ENCODE peak calls at places on chromosomes 2 and 18, in ten cellular contexts. One of them, this sample, is unnamed.

GRCh38 chr2:100653449-100654045 is 90.8 kb downstream of the PDCL3 start:
- DNase-seq in sigmoid colon: no peak
- DNase-seq in K562: no peak
- DNase-seq in A549: no peak
- DNase-seq in ovary: no peak
- DNase-seq in endothelial cell of umbilical vein: no peak
- DNase-seq in IMR-90: no peak
- DNase-seq in lower leg skin: no peak
- DNase-seq in heart left ventricle: no peak
- DNase-seq in HCT116: no peak
- DNase-seq in this sample: no peak

GRCh38 chr2:39142904-39143617 is 22.2 kb upstream of the SOS1 start:
- DNase-seq in K562: no peak
- DNase-seq in lower leg skin: no peak
- DNase-seq in heart left ventricle: no peak
- DNase-seq in ovary: no peak
- DNase-seq in HCT116: no peak
- DNase-seq in endothelial cell of umbilical vein: no peak
- DNase-seq in IMR-90: no peak
- DNase-seq in sigmoid colon: no peak
- DNase-seq in A549: no peak
- DNase-seq in this sample: no peak

GRCh38 chr2:127437781-127438726 is 19.8 kb downstream of the PROC start:
- DNase-seq in K562: no peak
- DNase-seq in lower leg skin: no peak
- DNase-seq in A549: no peak
- DNase-seq in endothelial cell of umbilical vein: no peak
- DNase-seq in heart left ventricle: no peak
- DNase-seq in IMR-90: no peak
- DNase-seq in HCT116: no peak
- DNase-seq in ovary: no peak
- DNase-seq in sigmoid colon: no peak
- DNase-seq in this sample: no peak

GRCh38 chr2:159738509-159739390 is 26.4 kb downstream of the MARCHF7 start:
- DNase-seq in HCT116: no peak
- DNase-seq in lower leg skin: no peak
- DNase-seq in endothelial cell of umbilical vein: no peak
- DNase-seq in IMR-90: no peak
- DNase-seq in ovary: no peak
- DNase-seq in heart left ventricle: peak
- DNase-seq in sigmoid colon: no peak
- DNase-seq in K562: peak
- DNase-seq in A549: peak
- DNase-seq in this sample: peak

GRCh38 chr2:147863835-147864234 is 19.0 kb downstream of the ACVR2A start:
- DNase-seq in IMR-90: no peak
- DNase-seq in endothelial cell of umbilical vein: peak
- DNase-seq in HCT116: no peak
- DNase-seq in A549: no peak
- DNase-seq in K562: no peak
- DNase-seq in lower leg skin: no peak
- DNase-seq in heart left ventricle: no peak
- DNase-seq in sigmoid colon: no peak
- DNase-seq in ovary: no peak
- DNase-seq in this sample: no peak

GRCh38 chr2:102975996-102976636 is 214.3 kb downstream of the TMEM182 start:
- DNase-seq in endothelial cell of umbilical vein: no peak
- DNase-seq in heart left ventricle: no peak
- DNase-seq in K562: peak
- DNase-seq in sigmoid colon: no peak
- DNase-seq in ovary: no peak
- DNase-seq in IMR-90: peak
- DNase-seq in HCT116: peak
- DNase-seq in A549: peak
- DNase-seq in lower leg skin: no peak
- DNase-seq in this sample: no peak

GRCh38 chr18:74652392-74652988 is 54.8 kb downstream of the ZNF407 start:
- DNase-seq in endothelial cell of umbilical vein: peak
- DNase-seq in IMR-90: peak
- DNase-seq in A549: peak
- DNase-seq in lower leg skin: no peak
- DNase-seq in K562: peak
- DNase-seq in sigmoid colon: no peak
- DNase-seq in ovary: no peak
- DNase-seq in heart left ventricle: no peak
- DNase-seq in HCT116: peak
- DNase-seq in this sample: peak

GRCh38 chr2:26457241-26457666 is 20.7 kb downstream of the OTOF start:
- DNase-seq in HCT116: no peak
- DNase-seq in sigmoid colon: peak
- DNase-seq in A549: no peak
- DNase-seq in IMR-90: no peak
- DNase-seq in heart left ventricle: no peak
- DNase-seq in K562: no peak
- DNase-seq in lower leg skin: no peak
- DNase-seq in ovary: no peak
- DNase-seq in endothelial cell of umbilical vein: no peak
- DNase-seq in this sample: no peak

DNA sequence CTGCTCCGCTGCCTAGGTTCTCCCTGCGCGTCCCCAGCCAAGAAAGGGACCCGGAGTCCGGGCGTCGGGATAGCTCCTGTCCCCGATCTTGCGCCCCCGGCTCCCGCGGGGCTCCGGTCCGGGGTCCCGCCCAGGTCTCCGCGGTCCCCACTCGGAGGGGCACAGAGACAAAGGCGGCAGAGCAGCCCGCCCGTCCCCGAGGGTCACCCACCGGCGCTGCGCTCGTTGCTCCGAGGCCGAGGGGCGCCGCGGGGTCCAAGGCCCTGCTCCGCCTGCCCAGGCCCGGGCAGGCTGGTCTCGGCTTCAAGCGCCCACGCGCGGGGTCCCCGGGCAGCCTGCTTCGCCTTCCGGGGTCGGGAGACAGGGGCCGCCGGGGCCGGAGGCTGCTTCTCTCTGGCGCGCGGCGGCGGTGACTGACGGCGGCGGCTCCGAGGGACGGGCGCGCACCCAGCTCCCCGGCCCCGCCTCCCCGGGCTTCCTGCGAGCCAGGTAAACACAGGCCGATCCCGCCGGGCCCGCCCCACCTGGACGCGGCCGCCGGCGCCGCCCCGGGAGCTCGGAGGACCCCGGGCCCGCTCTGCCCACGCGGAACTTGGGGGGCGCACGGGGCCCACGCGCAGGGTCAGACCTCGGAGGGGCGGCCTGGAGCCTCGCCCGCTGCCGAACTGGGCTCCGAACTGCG is at the start of gene MBP:
- DNase-seq in HCT116: no peak
- DNase-seq in endothelial cell of umbilical vein: no peak
- DNase-seq in IMR-90: no peak
- DNase-seq in A549: peak
- DNase-seq in lower leg skin: peak
- DNase-seq in K562: no peak
- DNase-seq in ovary: peak
- DNase-seq in sigmoid colon: peak
- DNase-seq in heart left ventricle: peak
- DNase-seq in this sample: peak
- TF ChIP-seq POLR2A in HCT116: peak
- TF ChIP-seq POLR2A in endothelial cell of umbilical vein: no peak
- TF ChIP-seq POLR2A in IMR-90: no peak
- TF ChIP-seq POLR2A in A549: no peak
- TF ChIP-seq POLR2A in lower leg skin: peak
- TF ChIP-seq POLR2A in K562: no peak
- TF ChIP-seq POLR2A in ovary: peak
- TF ChIP-seq POLR2A in sigmoid colon: peak
- TF ChIP-seq POLR2A in heart left ventricle: no peak
- TF ChIP-seq POLR2A in this sample: peak

DNA sequence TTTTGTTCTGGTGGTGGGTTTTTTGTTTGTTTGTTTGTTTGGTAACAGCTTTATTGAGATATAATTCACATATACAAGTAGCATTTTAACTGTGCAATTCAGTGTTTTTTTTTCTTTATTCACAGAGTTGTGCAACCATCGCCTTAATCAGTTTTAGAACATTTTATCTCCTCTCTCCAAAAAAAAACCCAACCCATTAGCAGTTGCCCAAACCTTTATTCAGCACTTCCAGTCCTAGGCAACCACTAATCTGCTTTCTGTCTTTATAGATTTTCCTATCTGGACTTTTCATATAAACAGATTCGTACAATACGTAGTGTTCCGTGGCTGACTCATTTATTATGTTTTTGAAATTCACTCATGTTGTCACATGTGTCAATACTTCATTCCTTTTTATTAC is 38.7 kb downstream of the CCDC138 start:
- DNase-seq in sigmoid colon: no peak
- DNase-seq in A549: no peak
- DNase-seq in heart left ventricle: no peak
- DNase-seq in ovary: no peak
- DNase-seq in HCT116: no peak
- DNase-seq in IMR-90: no peak
- DNase-seq in endothelial cell of umbilical vein: no peak
- DNase-seq in lower leg skin: no peak
- DNase-seq in K562: no peak
- DNase-seq in this sample: peak
- TF ChIP-seq POLR2A in sigmoid colon: no peak
- TF ChIP-seq POLR2A in A549: no peak
- TF ChIP-seq POLR2A in heart left ventricle: no peak
- TF ChIP-seq POLR2A in ovary: no peak
- TF ChIP-seq POLR2A in HCT116: no peak
- TF ChIP-seq POLR2A in IMR-90: no peak
- TF ChIP-seq POLR2A in endothelial cell of umbilical vein: no peak
- TF ChIP-seq POLR2A in lower leg skin: no peak
- TF ChIP-seq POLR2A in K562: no peak
- TF ChIP-seq POLR2A in this sample: no peak

GRCh38 chr2:27724905-27725693 is 46.4 kb upstream of the MRPL33 start:
- DNase-seq in endothelial cell of umbilical vein: no peak
- DNase-seq in ovary: no peak
- DNase-seq in K562: no peak
- DNase-seq in HCT116: no peak
- DNase-seq in heart left ventricle: no peak
- DNase-seq in A549: peak
- DNase-seq in IMR-90: peak
- DNase-seq in lower leg skin: no peak
- DNase-seq in sigmoid colon: no peak
- DNase-seq in this sample: no peak

GRCh38 chr2:27729614-27730013 is 41.9 kb upstream of the MRPL33 start:
- DNase-seq in lower leg skin: no peak
- DNase-seq in K562: no peak
- DNase-seq in HCT116: no peak
- DNase-seq in A549: no peak
- DNase-seq in heart left ventricle: no peak
- DNase-seq in sigmoid colon: no peak
- DNase-seq in IMR-90: no peak
- DNase-seq in ovary: no peak
- DNase-seq in endothelial cell of umbilical vein: no peak
- DNase-seq in this sample: no peak

GRCh38 chr2:27728081-27728858 is 43.2 kb upstream of the MRPL33 start:
- DNase-seq in lower leg skin: no peak
- DNase-seq in sigmoid colon: no peak
- DNase-seq in A549: no peak
- DNase-seq in K562: no peak
- DNase-seq in endothelial cell of umbilical vein: no peak
- DNase-seq in heart left ventricle: no peak
- DNase-seq in HCT116: no peak
- DNase-seq in ovary: no peak
- DNase-seq in IMR-90: no peak
- DNase-seq in this sample: no peak

GRCh38 chr2:27729198-27729597 is 42.3 kb upstream of the MRPL33 start:
- DNase-seq in IMR-90: no peak
- DNase-seq in ovary: no peak
- DNase-seq in sigmoid colon: no peak
- DNase-seq in K562: no peak
- DNase-seq in heart left ventricle: no peak
- DNase-seq in lower leg skin: no peak
- DNase-seq in A549: no peak
- DNase-seq in endothelial cell of umbilical vein: no peak
- DNase-seq in HCT116: no peak
- DNase-seq in this sample: no peak

DNA sequence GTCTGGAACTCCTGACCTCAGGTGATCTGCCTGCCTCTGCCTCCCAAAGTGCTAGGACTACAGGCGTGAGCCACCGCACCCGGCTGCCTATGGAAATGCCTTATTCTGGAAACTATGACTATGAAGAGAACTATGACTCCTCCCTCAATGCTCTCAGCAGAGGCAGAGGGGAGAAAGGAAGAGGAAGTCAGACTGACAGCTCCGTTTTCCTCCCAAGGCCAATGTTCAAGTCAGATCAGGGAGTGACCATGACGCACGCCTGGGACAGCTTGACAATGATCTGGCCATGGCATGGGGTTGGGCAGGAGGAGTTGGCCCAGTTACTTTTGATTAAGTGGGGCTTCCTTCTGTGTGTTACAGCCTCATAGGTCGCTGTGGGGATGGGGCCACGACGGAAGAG is 44.3 kb upstream of the MRPL33 start:
- DNase-seq in lower leg skin: no peak
- DNase-seq in IMR-90: no peak
- DNase-seq in sigmoid colon: no peak
- DNase-seq in K562: no peak
- DNase-seq in endothelial cell of umbilical vein: peak
- DNase-seq in A549: no peak
- DNase-seq in HCT116: no peak
- DNase-seq in heart left ventricle: no peak
- DNase-seq in ovary: no peak
- DNase-seq in this sample: no peak
- TF ChIP-seq POLR2A in lower leg skin: no peak
- TF ChIP-seq POLR2A in IMR-90: no peak
- TF ChIP-seq POLR2A in sigmoid colon: no peak
- TF ChIP-seq POLR2A in K562: no peak
- TF ChIP-seq POLR2A in endothelial cell of umbilical vein: no peak
- TF ChIP-seq POLR2A in A549: no peak
- TF ChIP-seq POLR2A in HCT116: no peak
- TF ChIP-seq POLR2A in heart left ventricle: no peak
- TF ChIP-seq POLR2A in ovary: no peak
- TF ChIP-seq POLR2A in this sample: no peak

DNA sequence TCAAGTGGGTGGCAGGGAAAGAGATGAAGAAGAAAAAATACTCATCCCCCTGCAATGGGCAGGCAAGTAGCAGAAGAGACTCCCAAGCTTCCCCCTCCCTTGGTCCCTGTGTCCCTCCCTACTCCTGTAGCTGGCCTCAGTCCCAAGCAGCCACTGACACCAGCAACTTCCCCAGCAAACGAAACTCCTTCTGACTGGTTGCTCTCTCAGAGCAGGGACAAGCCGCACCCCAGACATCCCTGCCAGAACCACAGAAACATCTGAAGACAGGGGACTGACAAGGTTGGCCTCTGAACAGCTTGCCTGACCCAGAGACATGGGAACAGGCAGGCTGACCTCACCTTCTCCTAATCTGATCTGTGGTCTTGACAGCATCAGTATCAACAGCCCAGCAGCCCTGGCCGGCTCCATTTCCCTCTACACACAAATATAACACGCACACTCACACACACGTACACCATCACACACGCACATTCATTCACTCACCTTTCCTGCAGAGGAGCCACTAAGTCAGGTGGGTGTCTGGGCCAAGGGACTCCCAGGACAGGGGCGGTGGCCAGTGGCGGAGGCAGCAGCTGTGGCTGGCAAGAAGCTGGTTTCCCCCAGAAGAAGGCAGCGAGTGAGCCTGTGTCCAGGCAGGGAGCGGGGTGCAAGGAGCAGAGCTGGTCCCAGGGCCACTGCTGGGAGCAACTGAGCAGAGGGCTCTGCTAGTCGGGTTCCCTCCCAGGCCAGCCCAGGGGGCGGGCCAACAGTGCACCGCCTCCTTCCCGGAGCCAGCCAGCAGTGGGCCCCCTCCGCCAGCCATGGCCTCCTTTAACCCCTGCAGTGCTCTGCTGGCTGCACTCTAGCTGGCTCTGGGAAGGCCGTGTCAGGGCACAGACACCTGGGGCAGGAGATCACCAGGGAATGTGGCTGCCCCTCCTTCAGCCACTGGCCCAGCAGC is 59.1 kb downstream of the TNS1 start:
- DNase-seq in endothelial cell of umbilical vein: peak
- DNase-seq in ovary: peak
- DNase-seq in heart left ventricle: peak
- DNase-seq in A549: peak
- DNase-seq in sigmoid colon: peak
- DNase-seq in HCT116: peak
- DNase-seq in IMR-90: peak
- DNase-seq in lower leg skin: no peak
- DNase-seq in K562: peak
- DNase-seq in this sample: peak
- TF ChIP-seq POLR2A in endothelial cell of umbilical vein: no peak
- TF ChIP-seq POLR2A in ovary: peak
- TF ChIP-seq POLR2A in heart left ventricle: peak
- TF ChIP-seq POLR2A in A549: peak
- TF ChIP-seq POLR2A in sigmoid colon: peak
- TF ChIP-seq POLR2A in HCT116: no peak
- TF ChIP-seq POLR2A in IMR-90: peak
- TF ChIP-seq POLR2A in lower leg skin: no peak
- TF ChIP-seq POLR2A in K562: no peak
- TF ChIP-seq POLR2A in this sample: no peak